ENCODE peak calls at places on chromosomes 7 and 10, in five cellular contexts. One of them, this sample, is unnamed.

GRCh38 chr10:118310822-118311221 is 31.3 kb downstream of the FAM204A start:
- ATAC-seq in naive B cell: no peak
- ATAC-seq in CD4-positive, alpha-beta T cell: no peak
- ATAC-seq in naive thymus-derived CD8-positive, alpha-beta T cell: no peak
- ATAC-seq in left lung: no peak
- ATAC-seq in this sample: no peak

GRCh38 chr7:105354383-105354782 is 34.3 kb downstream of the SRPK2 start:
- ATAC-seq in left lung: no peak
- ATAC-seq in naive B cell: peak
- ATAC-seq in naive thymus-derived CD8-positive, alpha-beta T cell: no peak
- ATAC-seq in CD4-positive, alpha-beta T cell: no peak
- ATAC-seq in this sample: no peak

GRCh38 chr10:133162178-133162909 is 2.3 kb downstream of the KNDC1 start:
- ATAC-seq in naive thymus-derived CD8-positive, alpha-beta T cell: no peak
- ATAC-seq in naive B cell: no peak
- ATAC-seq in left lung: peak
- ATAC-seq in CD4-positive, alpha-beta T cell: no peak
- ATAC-seq in this sample: no peak

GRCh38 chr10:68090586-68090985 is 15.5 kb upstream of the HERC4 start:
- ATAC-seq in left lung: no peak
- ATAC-seq in CD4-positive, alpha-beta T cell: no peak
- ATAC-seq in naive thymus-derived CD8-positive, alpha-beta T cell: no peak
- ATAC-seq in naive B cell: no peak
- ATAC-seq in this sample: no peak

GRCh38 chr10:17094844-17095243 is 34.8 kb downstream of the CUBN start:
- ATAC-seq in naive B cell: no peak
- ATAC-seq in left lung: no peak
- ATAC-seq in CD4-positive, alpha-beta T cell: no peak
- ATAC-seq in naive thymus-derived CD8-positive, alpha-beta T cell: no peak
- ATAC-seq in this sample: no peak

GRCh38 chr10:75400769-75401568 is 595 bp downstream of the ZNF503 start:
- ATAC-seq in left lung: peak
- ATAC-seq in naive B cell: peak
- ATAC-seq in naive thymus-derived CD8-positive, alpha-beta T cell: peak
- ATAC-seq in CD4-positive, alpha-beta T cell: peak
- ATAC-seq in this sample: peak

GRCh38 chr10:14617850-14618249 is 156.8 kb downstream of the FAM107B start:
- ATAC-seq in left lung: peak
- ATAC-seq in CD4-positive, alpha-beta T cell: no peak
- ATAC-seq in naive B cell: no peak
- ATAC-seq in naive thymus-derived CD8-positive, alpha-beta T cell: no peak
- ATAC-seq in this sample: peak

GRCh38 chr10:11335167-11335652 is 276.2 kb downstream of the USP6NL start:
- ATAC-seq in left lung: peak
- ATAC-seq in CD4-positive, alpha-beta T cell: peak
- ATAC-seq in naive thymus-derived CD8-positive, alpha-beta T cell: no peak
- ATAC-seq in naive B cell: peak
- ATAC-seq in this sample: no peak

GRCh38 chr10:104925232-104925851 is 284.3 kb downstream of the SORCS3 start:
- ATAC-seq in naive B cell: no peak
- ATAC-seq in naive thymus-derived CD8-positive, alpha-beta T cell: no peak
- ATAC-seq in left lung: peak
- ATAC-seq in CD4-positive, alpha-beta T cell: no peak
- ATAC-seq in this sample: no peak

GRCh38 chr10:35465601-35466140 is 129.4 kb downstream of the CCNY start:
- ATAC-seq in naive thymus-derived CD8-positive, alpha-beta T cell: no peak
- ATAC-seq in left lung: no peak
- ATAC-seq in CD4-positive, alpha-beta T cell: no peak
- ATAC-seq in naive B cell: no peak
- ATAC-seq in this sample: no peak

GRCh38 chr10:61417661-61418060 is 35.5 kb downstream of the TMEM26 start:
- ATAC-seq in naive thymus-derived CD8-positive, alpha-beta T cell: no peak
- ATAC-seq in left lung: no peak
- ATAC-seq in naive B cell: no peak
- ATAC-seq in CD4-positive, alpha-beta T cell: no peak
- ATAC-seq in this sample: no peak

GRCh38 chr10:11201911-11202310 is 184.2 kb downstream of the CELF2 start:
- ATAC-seq in naive thymus-derived CD8-positive, alpha-beta T cell: no peak
- ATAC-seq in CD4-positive, alpha-beta T cell: no peak
- ATAC-seq in naive B cell: no peak
- ATAC-seq in left lung: no peak
- ATAC-seq in this sample: no peak

GRCh38 chr7:64990216-64990615 is 620 bp downstream of the ZNF117 start:
- ATAC-seq in left lung: no peak
- ATAC-seq in naive thymus-derived CD8-positive, alpha-beta T cell: no peak
- ATAC-seq in naive B cell: no peak
- ATAC-seq in CD4-positive, alpha-beta T cell: no peak
- ATAC-seq in this sample: no peak

GRCh38 chr10:112973805-112974204 is 23.8 kb downstream of the TCF7L2 start:
- ATAC-seq in CD4-positive, alpha-beta T cell: no peak
- ATAC-seq in naive thymus-derived CD8-positive, alpha-beta T cell: no peak
- ATAC-seq in naive B cell: no peak
- ATAC-seq in left lung: no peak
- ATAC-seq in this sample: no peak

GRCh38 chr7:117950601-117951278 is 77.5 kb upstream of the CTTNBP2 start:
- ATAC-seq in naive thymus-derived CD8-positive, alpha-beta T cell: no peak
- ATAC-seq in left lung: no peak
- ATAC-seq in naive B cell: no peak
- ATAC-seq in CD4-positive, alpha-beta T cell: no peak
- ATAC-seq in this sample: no peak

GRCh38 chr7:114317450-114318098 is 97.0 kb upstream of the FOXP2 start:
- ATAC-seq in naive B cell: no peak
- ATAC-seq in left lung: no peak
- ATAC-seq in CD4-positive, alpha-beta T cell: no peak
- ATAC-seq in naive thymus-derived CD8-positive, alpha-beta T cell: no peak
- ATAC-seq in this sample: no peak

GRCh38 chr10:131689016-131689415 is 211.8 kb upstream of the PPP2R2D start:
- ATAC-seq in left lung: no peak
- ATAC-seq in CD4-positive, alpha-beta T cell: no peak
- ATAC-seq in naive B cell: no peak
- ATAC-seq in naive thymus-derived CD8-positive, alpha-beta T cell: no peak
- ATAC-seq in this sample: no peak

GRCh38 chr10:113704637-113705343 is 25.1 kb downstream of the CASP7 start:
- ATAC-seq in naive thymus-derived CD8-positive, alpha-beta T cell: no peak
- ATAC-seq in naive B cell: no peak
- ATAC-seq in CD4-positive, alpha-beta T cell: no peak
- ATAC-seq in left lung: peak
- ATAC-seq in this sample: no peak

GRCh38 chr10:103793429-103793828 is 61.9 kb downstream of the SH3PXD2A start:
- ATAC-seq in naive B cell: no peak
- ATAC-seq in left lung: peak
- ATAC-seq in CD4-positive, alpha-beta T cell: no peak
- ATAC-seq in naive thymus-derived CD8-positive, alpha-beta T cell: no peak
- ATAC-seq in this sample: no peak

GRCh38 chr7:1950623-1951523 is 280.8 kb downstream of the ELFN1 start:
- ATAC-seq in left lung: peak
- ATAC-seq in CD4-positive, alpha-beta T cell: peak
- ATAC-seq in naive thymus-derived CD8-positive, alpha-beta T cell: peak
- ATAC-seq in naive B cell: peak
- ATAC-seq in this sample: peak

GRCh38 chr7:134187893-134188292 is 60.8 kb downstream of the LRGUK start:
- ATAC-seq in CD4-positive, alpha-beta T cell: no peak
- ATAC-seq in naive B cell: no peak
- ATAC-seq in left lung: no peak
- ATAC-seq in naive thymus-derived CD8-positive, alpha-beta T cell: no peak
- ATAC-seq in this sample: no peak

GRCh38 chr7:80078159-80078731 is 56.4 kb upstream of the GNAI1 start:
- ATAC-seq in CD4-positive, alpha-beta T cell: no peak
- ATAC-seq in left lung: peak
- ATAC-seq in naive thymus-derived CD8-positive, alpha-beta T cell: no peak
- ATAC-seq in naive B cell: peak
- ATAC-seq in this sample: peak

GRCh38 chr10:126904493-126904806 is 778 bp upstream of the DOCK1 start:
- ATAC-seq in left lung: no peak
- ATAC-seq in naive B cell: no peak
- ATAC-seq in naive thymus-derived CD8-positive, alpha-beta T cell: no peak
- ATAC-seq in CD4-positive, alpha-beta T cell: no peak
- ATAC-seq in this sample: no peak

GRCh38 chr7:50264908-50265307 is 39.6 kb upstream of the IKZF1 start:
- ATAC-seq in naive thymus-derived CD8-positive, alpha-beta T cell: peak
- ATAC-seq in naive B cell: no peak
- ATAC-seq in left lung: no peak
- ATAC-seq in CD4-positive, alpha-beta T cell: peak
- ATAC-seq in this sample: peak

GRCh38 chr10:69733791-69734261 is 67.9 kb upstream of the COL13A1 start:
- ATAC-seq in CD4-positive, alpha-beta T cell: no peak
- ATAC-seq in naive thymus-derived CD8-positive, alpha-beta T cell: no peak
- ATAC-seq in naive B cell: no peak
- ATAC-seq in left lung: peak
- ATAC-seq in this sample: no peak

GRCh38 chr7:142445019-142445686 is 187.3 kb upstream of the PRSS58 start:
- ATAC-seq in CD4-positive, alpha-beta T cell: peak
- ATAC-seq in naive B cell: no peak
- ATAC-seq in naive thymus-derived CD8-positive, alpha-beta T cell: peak
- ATAC-seq in left lung: no peak
- ATAC-seq in this sample: peak

GRCh38 chr10:61547297-61547696 is 94.1 kb upstream of the TMEM26 start:
- ATAC-seq in naive thymus-derived CD8-positive, alpha-beta T cell: no peak
- ATAC-seq in left lung: no peak
- ATAC-seq in CD4-positive, alpha-beta T cell: no peak
- ATAC-seq in naive B cell: no peak
- ATAC-seq in this sample: no peak

GRCh38 chr7:98168181-98168903 is 42.9 kb upstream of the BHLHA15 start:
- ATAC-seq in naive B cell: peak
- ATAC-seq in left lung: peak
- ATAC-seq in naive thymus-derived CD8-positive, alpha-beta T cell: peak
- ATAC-seq in CD4-positive, alpha-beta T cell: peak
- ATAC-seq in this sample: peak

GRCh38 chr7:138720286-138720685 is 19.1 kb upstream of the SVOPL start:
- ATAC-seq in naive thymus-derived CD8-positive, alpha-beta T cell: no peak
- ATAC-seq in CD4-positive, alpha-beta T cell: no peak
- ATAC-seq in naive B cell: no peak
- ATAC-seq in left lung: no peak
- ATAC-seq in this sample: no peak

This sample was measured in activated T-helper 17 cell treated with anti-CD3 and anti-CD28 coated beads, Interleukin-2, amount 50 U/mL, for 72 hours.